ENCODE peak calls at places on chromosomes 1 and 21, in five cellular contexts. Q is K562, Y is spleen, H is A549, J is ovary. V is an unnamed sample.

GRCh38 chr21:43299441-43300277 is 127.3 kb downstream of the SIK1 start:
- DNase-seq in H (no peak), Q (no peak), Y (peak; percentile 74), J (peak; percentile 83), V (no peak)

GRCh38 chr1:186183219-186183618 is 191.8 kb downstream of the TPR start:
- DNase-seq in J (no peak), H (no peak), Y (no peak), Q (no peak), V (peak; percentile 51)

GRCh38 chr1:147225193-147225730 is at the start of gene FMO5:
- DNase-seq in Y (peak; percentile 85), Q (peak; percentile 60), H (peak; percentile 76), J (peak; percentile 75), V (peak; percentile 50)

GRCh38 chr1:102628008-102628736 is 480.1 kb downstream of the COL11A1 start:
- DNase-seq in H (no peak), Y (no peak), Q (no peak), J (no peak), V (no peak)

GRCh38 chr1:154154534-154155181 is at the start of gene NUP210L:
- DNase-seq in Y (peak; percentile 74), H (no peak), Q (no peak), J (peak; percentile 68), V (peak; percentile 77)

GRCh38 chr1:228163776-228164534 is 1.6 kb upstream of the IBA57 start:
- DNase-seq in Y (peak; percentile 77), H (no peak), Q (no peak), J (peak; percentile 48), V (no peak)

GRCh38 chr1:69138172-69138571 is 429.6 kb upstream of the LRRC7 start:
- DNase-seq in J (no peak), Y (no peak), Q (no peak), H (no peak), V (no peak)

GRCh38 chr1:191348328-191348727 is 809.9 kb upstream of the RGS18 start:
- DNase-seq in Y (no peak), J (no peak), H (no peak), Q (no peak), V (no peak)

GRCh38 chr21:31142600-31142999 is 104.3 kb upstream of the KRTAP19-8 start:
- DNase-seq in Y (no peak), J (no peak), H (no peak), Q (no peak), V (no peak)

GRCh38 chr1:59013276-59013927 is 229.6 kb upstream of the JUN start:
- DNase-seq in Y (peak; percentile 82), H (no peak), Q (no peak), J (peak; percentile 70), V (peak; percentile 23)

GRCh38 chr1:96721382-96722160 is at the start of gene PTBP2:
- DNase-seq in H (peak; percentile 46), Y (peak; percentile 97), J (peak; percentile 91), Q (peak; percentile 74), V (peak; percentile 63)

GRCh38 chr21:16419188-16419874 is 689.5 kb downstream of the USP25 start:
- DNase-seq in Q (no peak), H (no peak), Y (no peak), J (peak; percentile 78), V (peak; percentile 52)

GRCh38 chr1:167820684-167821355 is 93.1 kb downstream of the ADCY10 start:
- DNase-seq in Y (no peak), J (no peak), Q (no peak), H (no peak), V (no peak)

GRCh38 chr1:156797212-156797871 is 19.3 kb downstream of the SH2D2A start:
- DNase-seq in J (no peak), Y (no peak), Q (peak; percentile 76), H (peak; percentile 75), V (no peak)

GRCh38 chr1:234499119-234500039 is 20.4 kb upstream of the TARBP1 start:
- DNase-seq in H (peak; percentile 86), J (peak; percentile 95), Q (peak; percentile 91), Y (peak; percentile 96), V (peak; percentile 90)
- TF ChIP-seq POLR2A in H (no peak), J (peak; percentile 35), Q (no peak), Y (no peak), V (peak; percentile 8)

DNA sequence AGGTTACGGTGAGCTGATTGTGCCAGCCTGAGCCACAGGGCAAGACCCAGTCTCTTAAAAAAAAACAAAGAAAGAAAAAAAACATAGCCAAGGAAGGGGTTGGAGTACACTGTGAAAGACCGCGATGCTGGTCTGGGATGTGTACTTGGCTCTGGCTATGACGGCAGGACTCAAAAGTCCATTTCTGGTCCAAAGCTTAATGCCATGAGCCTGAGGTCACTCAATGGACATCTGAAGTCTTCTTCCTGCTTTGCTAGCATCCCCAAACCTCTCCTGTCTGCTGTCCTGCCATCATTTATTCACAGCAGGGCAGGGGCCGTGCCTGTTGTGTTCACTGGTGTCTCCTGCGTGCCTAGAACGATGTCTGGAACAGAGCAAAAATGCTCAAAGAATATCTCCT is 1.5 kb upstream of the ARHGEF10L start:
- DNase-seq in J (no peak), Q (no peak), Y (no peak), H (no peak), V (no peak)
- H3K4me3 ChIP-seq in J (no peak overlapping the region), Q (no peak overlapping the region), Y (no peak overlapping the region), H (no peak overlapping the region), V (no peak overlapping the region)

GRCh38 chr1:172322219-172323061 is 98.0 kb upstream of the C1orf105 start:
- DNase-seq in Y (no peak), Q (no peak), J (no peak), H (peak; percentile 59), V (peak; percentile 20)
- TF ChIP-seq POLR2A in Y (no peak), Q (no peak), J (no peak), H (no peak), V (no peak)

GRCh38 chr1:17028662-17029188 is 17.0 kb upstream of the ATP13A2 start:
- DNase-seq in Q (no peak), Y (no peak), H (no peak), J (no peak), V (no peak)
- H3K4me3 ChIP-seq in Q (no peak overlapping the region), Y (no peak overlapping the region), H (no peak overlapping the region), J (no peak overlapping the region), V (no peak overlapping the region)

V was measured in gastrocnemius medialis.